ENCODE peak calls at places on chromosomes 4 and X, in ten cellular contexts. L is GM13977; S is MM.1S; U is H54; J is ACHN; K is non-pigmented ciliary epithelial cell; C is stimulated activated CD8-positive, alpha-beta memory T cell treated with anti-CD3 and anti-CD28 coated beads, Interleukin-7, amount 100 ng/mL, for 24 hours; O is right atrium auricular region; H is cardiac muscle cell; P is pons. I is an unnamed sample.

GRCh38 chrX:114650351-114650750 is 66.5 kb downstream of the HTR2C start:
- DNase-seq in L (no peak), S (no peak), U (no peak), J (no peak), K (no peak), C (no peak), O (no peak), H (no peak), P (no peak), I (no peak)

GRCh38 chr4:41120297-41121217 is 93.8 kb downstream of the APBB2 start:
- DNase-seq in L (no peak), S (no peak), U (no peak), J (no peak), K (no peak), C (no peak), O (peak; percentile 69), H (peak; percentile 92), P (peak; percentile 81), I (no peak)

GRCh38 chr4:136369073-136369472 is 1163.2 kb downstream of the PCDH18 start:
- DNase-seq in L (no peak), S (no peak), U (no peak), J (no peak), K (peak; percentile 32), C (no peak), O (no peak), H (no peak), P (no peak), I (no peak)

GRCh38 chr4:793941-794621 is 31.8 kb downstream of the CPLX1 start:
- DNase-seq in L (no peak), S (no peak), U (no peak), J (peak; percentile 20), K (no peak), C (no peak), O (no peak), H (no peak), P (no peak), I (no peak)

GRCh38 chrX:77427586-77427985 is 19.6 kb upstream of the FGF16 start:
- DNase-seq in L (no peak), S (no peak), U (no peak), J (no peak), K (no peak), C (no peak), O (no peak), H (no peak), P (no peak), I (no peak)

GRCh38 chr4:153114771-153115321 is 89.4 kb upstream of the TRIM2 start:
- DNase-seq in L (no peak), S (no peak), U (peak; percentile 26), J (no peak), K (peak; percentile 63), C (peak; percentile 12), O (peak; percentile 42), H (peak; percentile 69), P (no peak), I (no peak)

GRCh38 chrX:74248889-74249288 is 55.1 kb upstream of the ZCCHC13 start:
- DNase-seq in L (no peak), S (no peak), U (no peak), J (no peak), K (no peak), C (no peak), O (no peak), H (peak; percentile 52), P (no peak), I (no peak)

GRCh38 chrX:94288325-94288724 is 614.3 kb downstream of the FAM133A start:
- DNase-seq in L (no peak), S (peak; percentile 7), U (no peak), J (peak; percentile 2), K (no peak), C (no peak), O (no peak), H (no peak), P (no peak), I (no peak)

GRCh38 chrX:70960728-70961127 is 29.8 kb upstream of the SLC7A3 start:
- DNase-seq in L (no peak), S (peak; percentile 29), U (no peak), J (peak; percentile 2), K (no peak), C (no peak), O (no peak), H (peak; percentile 15), P (peak; percentile 16), I (no peak)

GRCh38 chr4:88756149-88756548 is 58.5 kb upstream of the NAP1L5 start:
- DNase-seq in L (no peak), S (no peak), U (no peak), J (no peak), K (no peak), C (no peak), O (no peak), H (no peak), P (no peak), I (no peak)

GRCh38 chrX:21996872-21997271 is 35.3 kb upstream of the PHEX start:
- DNase-seq in L (no peak), S (no peak), U (no peak), J (no peak), K (peak; percentile 26), C (no peak), O (no peak), H (peak; percentile 78), P (peak; percentile 26), I (no peak)

GRCh38 chr4:26081795-26082498 is 167.9 kb downstream of the SMIM20 start:
- DNase-seq in L (peak; percentile 31), S (peak; percentile 60), U (no peak), J (peak; percentile 51), K (no peak), C (no peak), O (no peak), H (peak; percentile 61), P (peak; percentile 85), I (no peak)

GRCh38 chrX:121504148-121504547 is 456.7 kb downstream of the GLUD2 start:
- DNase-seq in L (no peak), S (no peak), U (no peak), J (no peak), K (no peak), C (no peak), O (no peak), H (no peak), P (no peak), I (no peak)

GRCh38 chr4:95546866-95547707 is 1.7 kb downstream of the UNC5C start:
- DNase-seq in L (no peak), S (no peak), U (no peak), J (no peak), K (no peak), C (no peak), O (no peak), H (no peak), P (peak; percentile 60), I (no peak)

GRCh38 chr4:86670739-86671138 is 76.6 kb downstream of the PTPN13 start:
- DNase-seq in L (no peak), S (no peak), U (no peak), J (peak; percentile 40), K (peak; percentile 57), C (no peak), O (no peak), H (peak; percentile 77), P (no peak), I (no peak)

GRCh38 chr4:9866931-9867330 is 85.5 kb downstream of the DRD5 start:
- DNase-seq in L (no peak), S (no peak), U (no peak), J (no peak), K (no peak), C (no peak), O (no peak), H (no peak), P (no peak), I (no peak)

GRCh38 chr4:85209161-85209560 is 242.7 kb upstream of the WDFY3 start:
- DNase-seq in L (no peak), S (no peak), U (no peak), J (peak; percentile 2), K (no peak), C (no peak), O (no peak), H (peak; percentile 6), P (no peak), I (no peak)

GRCh38 chr4:20352172-20352431 is 100.4 kb downstream of the SLIT2 start:
- DNase-seq in L (no peak), S (no peak), U (no peak), J (no peak), K (no peak), C (no peak), O (no peak), H (no peak), P (no peak), I (no peak)

GRCh38 chr4:28092610-28093009 is 1232.0 kb downstream of the STIM2 start:
- DNase-seq in L (no peak), S (no peak), U (no peak), J (no peak), K (no peak), C (no peak), O (no peak), H (no peak), P (no peak), I (no peak)

GRCh38 chrX:11750051-11750450 is 8.0 kb upstream of the MSL3 start:
- DNase-seq in L (no peak), S (no peak), U (no peak), J (no peak), K (no peak), C (no peak), O (no peak), H (no peak), P (no peak), I (no peak)

GRCh38 chrX:15675490-15675921 is 10.9 kb upstream of the CLTRN start:
- DNase-seq in L (peak; percentile 81), S (peak; percentile 82), U (peak; percentile 4), J (peak; percentile 64), K (peak; percentile 18), C (peak; percentile 63), O (peak; percentile 90), H (peak; percentile 77), P (no peak), I (peak; percentile 61)

GRCh38 chrX:78514852-78515251 is 144.3 kb downstream of the RTL3 start:
- DNase-seq in L (no peak), S (peak; percentile 63), U (no peak), J (no peak), K (no peak), C (no peak), O (no peak), H (no peak), P (peak; percentile 1), I (no peak)

GRCh38 chrX:19670321-19670750 is 155.0 kb upstream of the MAP3K15 start:
- DNase-seq in L (no peak), S (no peak), U (no peak), J (peak; percentile 0), K (no peak), C (no peak), O (no peak), H (peak; percentile 64), P (no peak), I (no peak)

GRCh38 chr4:127534041-127534440 is 98.7 kb upstream of the INTU start:
- DNase-seq in L (no peak), S (no peak), U (no peak), J (no peak), K (no peak), C (no peak), O (no peak), H (no peak), P (no peak), I (no peak)

GRCh38 chr4:145045180-145045579 is 52.8 kb downstream of the ANAPC10 start:
- DNase-seq in L (no peak), S (peak; percentile 66), U (no peak), J (no peak), K (no peak), C (no peak), O (no peak), H (no peak), P (no peak), I (no peak)

GRCh38 chrX:12997898-12998687 is 23.2 kb downstream of the TMSB4X start:
- DNase-seq in L (no peak), S (no peak), U (no peak), J (no peak), K (no peak), C (no peak), O (no peak), H (no peak), P (peak; percentile 92), I (peak; percentile 5)

GRCh38 chr4:165740911-165741310 is 132.1 kb upstream of the TLL1 start:
- DNase-seq in L (no peak), S (no peak), U (no peak), J (no peak), K (no peak), C (no peak), O (no peak), H (peak; percentile 42), P (no peak), I (no peak)

GRCh38 chr4:77861500-77861899 is 1.1 kb upstream of the MRPL1 start:
- DNase-seq in L (no peak), S (peak; percentile 31), U (no peak), J (peak; percentile 12), K (no peak), C (no peak), O (no peak), H (no peak), P (peak; percentile 23), I (no peak)

I was measured in neural crest cell.